ENCODE peak calls at places on chromosomes 12 and 14, in eight cellular contexts. H is psoas muscle, M is WERI-Rb-1, F is sigmoid colon, N is heart left ventricle, Q is left lung, K is IMR-90, R is fibroblast of lung. Y is an unnamed sample.
A peak's percentile ranks its signal among the peaks of the same experiment; 100 is the strongest.

GRCh38 chr12:6070472-6071257 is 53.8 kb downstream of the VWF start:
- DNase-seq in H (no peak), M (no peak), F (no peak), N (no peak), Q (no peak), K (no peak), R (no peak), Y (no peak)

GRCh38 chr14:68820119-68820518 is 27.3 kb upstream of the ZFP36L1 start:
- DNase-seq in H (no peak), M (no peak), F (no peak), N (peak; percentile 11), Q (no peak), K (no peak), R (no peak), Y (no peak)

GRCh38 chr12:80222261-80222660 is 122.9 kb downstream of the OTOGL start:
- DNase-seq in H (no peak), M (no peak), F (no peak), N (no peak), Q (no peak), K (peak; percentile 27), R (no peak), Y (no peak)

GRCh38 chr14:34971801-34972200 is 11.0 kb upstream of the SRP54 start:
- DNase-seq in H (no peak), M (no peak), F (no peak), N (no peak), Q (no peak), K (no peak), R (no peak), Y (no peak)

GRCh38 chr12:29278673-29279420 is 102.1 kb downstream of the ERGIC2 start:
- DNase-seq in H (no peak), M (no peak), F (no peak), N (no peak), Q (no peak), K (no peak), R (no peak), Y (no peak)

GRCh38 chr14:64444984-64445845 is 20.1 kb upstream of the AKAP5 start:
- DNase-seq in H (no peak), M (no peak), F (no peak), N (no peak), Q (no peak), K (peak; percentile 77), R (peak; percentile 58), Y (no peak)

GRCh38 chr12:4270016-4270669 is 3.4 kb upstream of the CCND2 start:
- DNase-seq in H (no peak), M (no peak), F (no peak), N (no peak), Q (peak; percentile 85), K (no peak), R (no peak), Y (no peak)

GRCh38 chr12:69986109-69986508 is 161.1 kb downstream of the MYRFL start:
- DNase-seq in H (no peak), M (no peak), F (no peak), N (no peak), Q (no peak), K (no peak), R (no peak), Y (no peak)

GRCh38 chr14:32507029-32507984 is 178.2 kb downstream of the AKAP6 start:
- DNase-seq in H (no peak), M (no peak), F (no peak), N (no peak), Q (no peak), K (peak; percentile 90), R (peak; percentile 96), Y (no peak)

GRCh38 chr12:33605776-33606175 is 166.2 kb upstream of the SYT10 start:
- DNase-seq in H (no peak), M (no peak), F (no peak), N (no peak), Q (no peak), K (no peak), R (no peak), Y (no peak)

GRCh38 chr12:51958542-51958941 is 7.0 kb downstream of the ACVR1B start:
- DNase-seq in H (no peak), M (no peak), F (no peak), N (no peak), Q (no peak), K (no peak), R (no peak), Y (no peak)

GRCh38 chr14:95686935-95687334 is 709 bp downstream of the TCL1B start:
- DNase-seq in H (no peak), M (no peak), F (no peak), N (no peak), Q (no peak), K (no peak), R (no peak), Y (no peak)

GRCh38 chr14:22185191-22185590 is 403.8 kb downstream of the DAD1 start:
- DNase-seq in H (no peak), M (no peak), F (no peak), N (no peak), Q (no peak), K (peak; percentile 69), R (peak; percentile 46), Y (no peak)

GRCh38 chr14:27587103-27587502 is 989.3 kb upstream of the NOVA1 start:
- DNase-seq in H (no peak), M (no peak), F (no peak), N (no peak), Q (no peak), K (no peak), R (no peak), Y (no peak)

GRCh38 chr14:104521816-104522745 is 57.5 kb upstream of the C14orf180 start:
- DNase-seq in H (no peak), M (no peak), F (no peak), N (no peak), Q (no peak), K (no peak), R (no peak), Y (no peak)

GRCh38 chr14:104523546-104523935 is 56.0 kb upstream of the C14orf180 start:
- DNase-seq in H (no peak), M (no peak), F (no peak), N (no peak), Q (no peak), K (no peak), R (no peak), Y (no peak)

GRCh38 chr14:104522926-104523545 is 56.5 kb upstream of the C14orf180 start:
- DNase-seq in H (no peak), M (no peak), F (no peak), N (no peak), Q (no peak), K (no peak), R (no peak), Y (no peak)

GRCh38 chr14:104526723-104527645 is 52.6 kb upstream of the C14orf180 start:
- DNase-seq in H (no peak), M (no peak), F (no peak), N (no peak), Q (no peak), K (no peak), R (no peak), Y (no peak)

GRCh38 chr14:104524726-104525125 is 54.8 kb upstream of the C14orf180 start:
- DNase-seq in H (no peak), M (no peak), F (peak; percentile 28), N (no peak), Q (no peak), K (no peak), R (no peak), Y (no peak)
- H3K9me3 ChIP-seq in H (no peaks in the 10 kb centered on the region), M (no peaks in the 10 kb centered on the region), F (no peaks in the 10 kb centered on the region), N (peaks cover 7% of the 10 kb centered on the region), Q (peaks cover 26% of the 10 kb centered on the region), K (peaks cover 21% of the 10 kb centered on the region), R (no peaks in the 10 kb centered on the region), Y (peaks cover 3% of the 10 kb centered on the region)

GRCh38 chr12:117141097-117141898 is 42.1 kb upstream of the TESC start:
- DNase-seq in H (peak; percentile 42), M (no peak), F (no peak), N (no peak), Q (peak; percentile 72), K (no peak), R (no peak), Y (no peak)
- H3K9me3 ChIP-seq in H (no peaks in the 10 kb centered on the region), M (no peaks in the 10 kb centered on the region), F (no peaks in the 10 kb centered on the region), N (no peaks in the 10 kb centered on the region), Q (no peaks in the 10 kb centered on the region), K (no peaks in the 10 kb centered on the region), R (no peaks in the 10 kb centered on the region), Y (no peaks in the 10 kb centered on the region)

DNA sequence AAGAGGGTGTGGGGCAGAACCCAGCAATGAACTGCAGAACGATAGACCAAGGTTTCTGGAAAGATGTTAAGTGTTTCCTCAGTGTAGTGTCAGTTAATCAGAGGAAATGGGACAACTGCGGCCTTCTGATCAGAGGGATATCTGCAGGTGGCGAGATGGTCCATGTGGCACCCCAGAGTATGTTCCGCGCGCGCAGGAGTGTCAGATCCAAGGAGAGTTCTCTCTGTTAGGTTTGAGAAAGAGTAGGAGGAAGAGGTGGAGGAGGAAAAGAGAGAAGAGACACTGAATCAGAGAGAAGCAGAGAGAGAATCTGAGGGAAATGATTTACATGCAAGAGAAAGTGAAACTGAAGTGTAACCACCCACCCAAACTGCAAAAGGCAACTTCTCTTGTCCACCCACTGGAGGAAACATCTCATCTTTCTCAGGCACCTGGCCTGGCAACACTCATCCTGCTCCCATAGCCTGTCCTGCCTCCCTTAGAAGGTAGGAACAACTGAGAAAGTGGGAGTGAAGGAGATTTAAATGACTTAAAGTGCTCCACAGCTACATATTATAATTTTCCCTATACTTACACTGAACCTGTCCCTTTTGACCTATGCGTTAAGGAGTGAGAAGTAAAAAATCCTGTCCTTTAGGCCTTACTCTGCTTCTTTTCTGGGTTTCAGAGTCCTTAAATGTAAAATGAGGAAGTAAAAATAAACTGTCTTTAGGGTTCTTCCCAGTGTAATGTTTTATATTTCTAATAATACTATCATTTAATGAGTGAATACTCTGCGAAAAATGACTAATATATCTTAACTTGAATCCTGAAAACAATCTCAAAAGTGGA is 6.8 kb upstream of the TESPA1 start:
- DNase-seq in H (no peak), M (no peak), F (no peak), N (no peak), Q (no peak), K (no peak), R (no peak), Y (no peak)
- H3K9me3 ChIP-seq in H (no peaks in the 10 kb centered on the region), M (no peaks in the 10 kb centered on the region), F (no peaks in the 10 kb centered on the region), N (no peaks in the 10 kb centered on the region), Q (no peaks in the 10 kb centered on the region), K (no peaks in the 10 kb centered on the region), R (no peaks in the 10 kb centered on the region), Y (no peaks in the 10 kb centered on the region)

DNA sequence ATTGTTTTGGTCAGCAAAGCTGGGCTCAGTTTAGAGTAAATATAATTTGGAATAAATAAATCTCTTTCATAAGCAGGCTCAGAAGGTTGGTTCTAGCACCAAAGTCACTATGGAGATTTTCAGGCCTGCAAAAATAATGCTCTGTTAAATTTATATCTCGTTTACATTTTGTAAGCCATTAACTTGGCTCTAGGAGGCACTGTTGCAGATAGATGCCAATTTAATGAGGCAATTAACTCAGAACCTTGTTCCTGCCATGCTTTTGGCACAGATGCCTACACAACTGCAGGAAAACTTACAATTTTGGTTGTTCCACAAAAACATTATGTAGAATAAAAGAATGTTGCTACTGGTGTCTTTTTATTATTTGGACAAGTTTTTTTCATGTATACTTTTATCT is 428.1 kb downstream of the FLRT2 start:
- DNase-seq in H (no peak), M (no peak), F (no peak), N (no peak), Q (no peak), K (no peak), R (no peak), Y (no peak)
- H3K9me3 ChIP-seq in H (no peaks in the 10 kb centered on the region), M (no peaks in the 10 kb centered on the region), F (no peaks in the 10 kb centered on the region), N (no peaks in the 10 kb centered on the region), Q (no peaks in the 10 kb centered on the region), K (no peaks in the 10 kb centered on the region), R (no peaks in the 10 kb centered on the region), Y (no peaks in the 10 kb centered on the region)